ENCODE peak calls at places on chromosomes 1 and 21, in five cellular contexts. One of them, this sample, is unnamed.

GRCh38 chr1:156295391-156295947 is at the start of gene GLMP:
- DNase-seq in small intestine: peak; percentile 77
- DNase-seq in GM23338: peak; percentile 80
- DNase-seq in K562: peak; percentile 71
- DNase-seq in IMR-90: peak; percentile 64
- DNase-seq in this sample: peak; percentile 51

GRCh38 chr1:156750191-156750931 is 1.1 kb downstream of the HDGF start:
- DNase-seq in GM23338: peak; percentile 31
- DNase-seq in IMR-90: no peak
- DNase-seq in small intestine: peak; percentile 63
- DNase-seq in K562: peak; percentile 38
- DNase-seq in this sample: no peak

GRCh38 chr1:81183157-81183952 is 617.4 kb upstream of the ADGRL2 start:
- DNase-seq in K562: no peak
- DNase-seq in small intestine: no peak
- DNase-seq in GM23338: no peak
- DNase-seq in IMR-90: no peak
- DNase-seq in this sample: no peak

GRCh38 chr1:30811187-30811586 is 53.6 kb upstream of the LAPTM5 start:
- DNase-seq in IMR-90: no peak
- DNase-seq in small intestine: no peak
- DNase-seq in K562: no peak
- DNase-seq in GM23338: no peak
- DNase-seq in this sample: no peak

GRCh38 chr1:8122477-8123407 is 96.6 kb upstream of the ERRFI1 start:
- DNase-seq in GM23338: no peak
- DNase-seq in IMR-90: peak; percentile 85
- DNase-seq in K562: peak; percentile 69
- DNase-seq in small intestine: peak; percentile 36
- DNase-seq in this sample: peak; percentile 73

GRCh38 chr1:238115852-238116251 is 225.1 kb upstream of the ZP4 start:
- DNase-seq in K562: no peak
- DNase-seq in IMR-90: no peak
- DNase-seq in small intestine: no peak
- DNase-seq in GM23338: peak; percentile 10
- DNase-seq in this sample: no peak

GRCh38 chr1:243946946-243947345 is 96.9 kb upstream of the AKT3 start:
- DNase-seq in K562: peak; percentile 56
- DNase-seq in IMR-90: no peak
- DNase-seq in small intestine: no peak
- DNase-seq in GM23338: peak; percentile 94
- DNase-seq in this sample: no peak

GRCh38 chr1:203037509-203038190 is 11.4 kb downstream of the PPFIA4 start:
- DNase-seq in K562: no peak
- DNase-seq in small intestine: no peak
- DNase-seq in GM23338: no peak
- DNase-seq in IMR-90: no peak
- DNase-seq in this sample: no peak

GRCh38 chr1:233636503-233636877 is 22.6 kb downstream of the KCNK1 start:
- DNase-seq in GM23338: no peak
- DNase-seq in IMR-90: no peak
- DNase-seq in small intestine: no peak
- DNase-seq in K562: no peak
- DNase-seq in this sample: no peak

GRCh38 chr1:43530483-43531452 is at the start of gene PTPRF:
- DNase-seq in small intestine: peak; percentile 74
- DNase-seq in K562: peak; percentile 78
- DNase-seq in IMR-90: peak; percentile 48
- DNase-seq in GM23338: peak; percentile 81
- DNase-seq in this sample: peak; percentile 26

GRCh38 chr21:26715878-26716506 is 129.2 kb downstream of the ADAMTS1 start:
- DNase-seq in K562: peak; percentile 22
- DNase-seq in IMR-90: peak; percentile 51
- DNase-seq in small intestine: peak; percentile 42
- DNase-seq in GM23338: peak; percentile 87
- DNase-seq in this sample: peak; percentile 12

GRCh38 chr1:5444365-5444890 is 547.8 kb downstream of the NPHP4 start:
- DNase-seq in K562: no peak
- DNase-seq in GM23338: no peak
- DNase-seq in IMR-90: no peak
- DNase-seq in small intestine: no peak
- DNase-seq in this sample: no peak

GRCh38 chr1:156845953-156846545 is 12.9 kb downstream of the INSRR start:
- DNase-seq in GM23338: no peak
- DNase-seq in K562: no peak
- DNase-seq in small intestine: no peak
- DNase-seq in IMR-90: no peak
- DNase-seq in this sample: no peak

GRCh38 chr1:107277022-107277421 is 136.2 kb downstream of the NTNG1 start:
- DNase-seq in small intestine: peak; percentile 42
- DNase-seq in GM23338: peak; percentile 85
- DNase-seq in IMR-90: peak; percentile 36
- DNase-seq in K562: no peak
- DNase-seq in this sample: peak; percentile 56

GRCh38 chr1:151606867-151607266 is 5.0 kb upstream of the SNX27 start:
- DNase-seq in IMR-90: no peak
- DNase-seq in small intestine: peak; percentile 86
- DNase-seq in K562: no peak
- DNase-seq in GM23338: no peak
- DNase-seq in this sample: no peak

GRCh38 chr1:189424746-189425331 is 1052.8 kb downstream of the BRINP3 start:
- DNase-seq in IMR-90: peak; percentile 40
- DNase-seq in small intestine: no peak
- DNase-seq in K562: no peak
- DNase-seq in GM23338: no peak
- DNase-seq in this sample: peak; percentile 11

GRCh38 chr21:44880762-44881585 is 7.5 kb upstream of the PTTG1IP start:
- DNase-seq in small intestine: no peak
- DNase-seq in GM23338: no peak
- DNase-seq in K562: no peak
- DNase-seq in IMR-90: peak; percentile 71
- DNase-seq in this sample: peak; percentile 80

GRCh38 chr1:155247667-155248563 is 7.4 kb downstream of the ENTREP3 start:
- DNase-seq in K562: no peak
- DNase-seq in IMR-90: no peak
- DNase-seq in small intestine: no peak
- DNase-seq in GM23338: no peak
- DNase-seq in this sample: no peak

GRCh38 chr1:171948491-171948890 is 107.2 kb downstream of the DNM3 start:
- DNase-seq in IMR-90: peak; percentile 5
- DNase-seq in K562: no peak
- DNase-seq in small intestine: no peak
- DNase-seq in GM23338: peak; percentile 24
- DNase-seq in this sample: peak; percentile 54

GRCh38 chr21:29238052-29238966 is 60.4 kb upstream of the BACH1 start:
- DNase-seq in small intestine: no peak
- DNase-seq in K562: no peak
- DNase-seq in IMR-90: peak; percentile 54
- DNase-seq in GM23338: no peak
- DNase-seq in this sample: no peak

GRCh38 chr1:79847715-79848114 is 841.2 kb upstream of the ADGRL4 start:
- DNase-seq in GM23338: no peak
- DNase-seq in small intestine: no peak
- DNase-seq in IMR-90: no peak
- DNase-seq in K562: no peak
- DNase-seq in this sample: no peak

GRCh38 chr21:41955516-41955915 is 1.7 kb upstream of the C2CD2 start:
- DNase-seq in IMR-90: no peak
- DNase-seq in GM23338: no peak
- DNase-seq in K562: no peak
- DNase-seq in small intestine: no peak
- DNase-seq in this sample: no peak

GRCh38 chr1:30790850-30791778 is 33.5 kb upstream of the LAPTM5 start:
- DNase-seq in GM23338: no peak
- DNase-seq in K562: no peak
- DNase-seq in small intestine: peak; percentile 12
- DNase-seq in IMR-90: no peak
- DNase-seq in this sample: no peak

GRCh38 chr1:178688244-178688643 is 36.8 kb upstream of the RALGPS2 start:
- DNase-seq in GM23338: no peak
- DNase-seq in K562: no peak
- DNase-seq in small intestine: no peak
- DNase-seq in IMR-90: peak; percentile 26
- DNase-seq in this sample: no peak

GRCh38 chr1:39981385-39981784 is 26.4 kb downstream of the MFSD2A start:
- DNase-seq in K562: no peak
- DNase-seq in GM23338: no peak
- DNase-seq in IMR-90: no peak
- DNase-seq in small intestine: no peak
- DNase-seq in this sample: no peak
- H3K27ac ChIP-seq in K562: no peak overlapping the region
- H3K27ac ChIP-seq in GM23338: no peak overlapping the region
- H3K27ac ChIP-seq in IMR-90: no peak overlapping the region
- H3K27ac ChIP-seq in small intestine: no peak overlapping the region
- H3K27ac ChIP-seq in this sample: peak overlapping the region; percentile 54

GRCh38 chr1:2133879-2134215 is 60.7 kb downstream of the FAAP20 start:
- DNase-seq in small intestine: no peak
- DNase-seq in K562: no peak
- DNase-seq in GM23338: no peak
- DNase-seq in IMR-90: no peak
- DNase-seq in this sample: no peak

GRCh38 chr1:2135866-2136265 is 58.7 kb downstream of the FAAP20 start:
- DNase-seq in GM23338: no peak
- DNase-seq in K562: no peak
- DNase-seq in small intestine: peak; percentile 37
- DNase-seq in IMR-90: no peak
- DNase-seq in this sample: no peak

GRCh38 chr1:2134232-2134603 is 60.4 kb downstream of the FAAP20 start:
- DNase-seq in IMR-90: no peak
- DNase-seq in small intestine: no peak
- DNase-seq in K562: no peak
- DNase-seq in GM23338: no peak
- DNase-seq in this sample: no peak

GRCh38 chr1:2135425-2135824 is 59.1 kb downstream of the FAAP20 start:
- DNase-seq in small intestine: peak; percentile 63
- DNase-seq in K562: no peak
- DNase-seq in GM23338: no peak
- DNase-seq in IMR-90: peak; percentile 85
- DNase-seq in this sample: peak; percentile 68

GRCh38 chr1:2134604-2135307 is 59.8 kb downstream of the FAAP20 start:
- DNase-seq in GM23338: no peak
- DNase-seq in small intestine: no peak
- DNase-seq in IMR-90: no peak
- DNase-seq in K562: no peak
- DNase-seq in this sample: no peak
- H3K4me1 ChIP-seq in GM23338: peaks cover 18% of the 10 kb centered on the region
- H3K4me1 ChIP-seq in small intestine: no peaks in the 10 kb centered on the region
- H3K4me1 ChIP-seq in IMR-90: peaks cover 16% of the 10 kb centered on the region
- H3K4me1 ChIP-seq in K562: peaks cover 8% of the 10 kb centered on the region
- H3K4me1 ChIP-seq in this sample: peaks cover 26% of the 10 kb centered on the region

DNA sequence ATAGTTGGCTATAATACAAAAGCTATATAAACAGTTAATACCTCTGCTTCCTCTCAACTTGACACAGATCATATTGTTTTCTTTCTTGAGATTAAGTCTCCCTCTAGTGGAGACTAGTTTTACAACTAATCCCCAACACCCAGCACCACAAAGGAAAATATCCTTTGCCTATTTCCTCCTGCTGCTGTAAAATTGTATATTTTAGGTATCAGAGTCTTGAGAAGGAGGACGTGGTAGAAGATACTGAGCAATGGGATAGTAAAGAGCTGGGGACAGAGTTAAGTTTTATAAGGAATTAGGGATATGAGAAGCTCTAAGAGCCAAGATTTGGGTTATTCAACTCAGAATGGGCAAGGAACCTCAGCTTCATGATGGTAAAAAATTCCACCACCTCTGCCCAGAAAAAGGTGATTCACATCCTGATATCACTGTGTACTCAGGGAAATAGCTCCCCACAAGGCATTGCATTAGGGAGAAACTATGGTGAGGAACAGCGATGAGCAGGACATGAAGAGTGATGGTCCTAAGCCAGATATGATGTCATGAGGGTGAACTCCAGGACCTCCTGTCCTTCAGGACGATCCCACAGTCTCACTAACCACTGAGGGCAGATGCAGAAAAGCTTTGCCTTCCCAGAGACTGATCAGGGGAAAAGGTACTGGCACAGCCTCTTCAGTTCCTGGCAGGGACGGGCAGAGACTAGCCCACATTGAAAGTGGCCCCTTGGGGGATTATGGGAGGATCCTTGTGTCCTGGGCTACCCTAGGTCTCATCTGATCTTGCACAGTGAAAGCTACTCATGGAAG is 14.7 kb upstream of the CFAP126 start:
- DNase-seq in GM23338: peak; percentile 81
- DNase-seq in K562: peak; percentile 49
- DNase-seq in IMR-90: peak; percentile 81
- DNase-seq in small intestine: peak; percentile 72
- DNase-seq in this sample: peak; percentile 77
- H3K27ac ChIP-seq in GM23338: no peak overlapping the region
- H3K27ac ChIP-seq in K562: no peak overlapping the region
- H3K27ac ChIP-seq in IMR-90: no peak overlapping the region
- H3K27ac ChIP-seq in small intestine: no peak overlapping the region
- H3K27ac ChIP-seq in this sample: peak overlapping the region; percentile 72

GRCh38 chr1:202018226-202018475 is 7.8 kb downstream of the ELF3 start:
- DNase-seq in K562: no peak
- DNase-seq in IMR-90: no peak
- DNase-seq in small intestine: no peak
- DNase-seq in GM23338: no peak
- DNase-seq in this sample: no peak

GRCh38 chr1:202016022-202016624 is 5.7 kb downstream of the ELF3 start:
- DNase-seq in small intestine: peak; percentile 68
- DNase-seq in IMR-90: peak; percentile 78
- DNase-seq in GM23338: no peak
- DNase-seq in K562: no peak
- DNase-seq in this sample: peak; percentile 23

GRCh38 chr1:202018476-202019234 is 8.3 kb downstream of the ELF3 start:
- DNase-seq in IMR-90: no peak
- DNase-seq in small intestine: peak; percentile 96
- DNase-seq in GM23338: peak; percentile 33
- DNase-seq in K562: peak; percentile 92
- DNase-seq in this sample: no peak

GRCh38 chr1:202016717-202017384 is 6.5 kb downstream of the ELF3 start:
- DNase-seq in small intestine: no peak
- DNase-seq in IMR-90: no peak
- DNase-seq in K562: no peak
- DNase-seq in GM23338: no peak
- DNase-seq in this sample: no peak

DNA sequence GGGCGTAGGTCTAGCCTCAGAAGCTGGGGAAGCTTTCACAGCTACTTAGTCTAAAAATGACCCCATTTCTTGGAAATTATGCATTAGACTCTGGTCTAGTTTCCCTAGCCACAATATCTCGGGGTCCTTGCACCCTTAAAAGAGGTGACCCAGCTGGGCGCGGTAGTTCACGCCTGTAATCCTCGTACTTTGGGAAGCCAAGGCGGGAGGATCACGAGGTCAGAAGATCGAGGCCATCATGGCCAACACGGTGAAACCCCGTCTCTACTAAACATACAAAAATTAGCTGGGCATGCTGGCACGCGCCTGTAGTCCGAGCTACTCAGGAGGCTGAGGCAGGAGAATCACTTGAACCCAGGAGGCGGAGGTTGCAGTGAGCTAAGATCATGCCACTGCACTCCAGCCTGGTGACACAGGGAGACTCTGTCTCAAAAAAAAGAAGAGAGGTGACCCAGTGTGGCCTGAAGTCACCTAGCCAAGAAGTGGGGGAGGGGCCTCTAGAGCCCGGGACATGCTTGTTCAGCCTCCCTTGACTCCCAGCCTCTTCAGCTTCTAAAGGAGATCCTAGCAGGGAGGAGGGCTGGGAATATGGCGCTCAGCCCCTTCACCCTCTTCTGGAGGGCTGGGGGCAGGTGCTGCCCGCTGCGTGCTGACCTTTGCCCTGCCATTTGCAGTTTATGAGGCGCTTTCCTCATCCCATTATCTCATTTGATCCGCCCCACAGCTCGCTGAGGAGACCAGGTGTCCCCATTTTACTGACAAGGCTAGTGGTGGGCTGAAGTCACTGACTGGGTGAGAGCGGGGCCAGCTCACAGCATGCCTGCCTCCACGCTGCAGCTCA is 7.2 kb downstream of the ELF3 start:
- DNase-seq in GM23338: peak; percentile 33
- DNase-seq in K562: no peak
- DNase-seq in small intestine: peak; percentile 96
- DNase-seq in IMR-90: no peak
- DNase-seq in this sample: no peak
- H3K4me1 ChIP-seq in GM23338: peaks cover 6% of the 10 kb centered on the region
- H3K4me1 ChIP-seq in K562: peaks cover 23% of the 10 kb centered on the region
- H3K4me1 ChIP-seq in small intestine: peaks cover 2% of the 10 kb centered on the region
- H3K4me1 ChIP-seq in IMR-90: peaks cover 18% of the 10 kb centered on the region
- H3K4me1 ChIP-seq in this sample: peaks cover 11% of the 10 kb centered on the region

This sample was measured in astrocyte.